ENCODE peak calls at places on chromosomes 11 and 22, in six cellular contexts. C is colonic mucosa; S is naive thymus-derived CD4-positive, alpha-beta T cell; R is heart left ventricle; K is left ventricle myocardium inferior; U is tibial nerve. A is an unnamed sample.

GRCh38 chr11:68977781-68978625 is 2.8 kb downstream of the MRGPRD start:
- DNase-seq in R (no peak), U (no peak), S (no peak), C (no peak), K (no peak), A (no peak)

GRCh38 chr11:62552931-62553838 is 6.6 kb upstream of the AHNAK start:
- DNase-seq in U (peak), S (peak), C (peak), K (peak), R (peak), A (peak)

GRCh38 chr11:35179466-35180135 is 40.6 kb downstream of the CD44 start:
- DNase-seq in S (no peak), C (no peak), U (no peak), R (no peak), K (no peak), A (no peak)

GRCh38 chr11:1458340-1459218 is 28.0 kb downstream of the MOB2 start:
- DNase-seq in R (peak), K (peak), C (peak), S (no peak), U (peak), A (no peak)

GRCh38 chr22:20002661-20003060 is 14.0 kb downstream of the ARVCF start:
- DNase-seq in U (no peak), K (no peak), R (no peak), S (no peak), C (no peak), A (no peak)

GRCh38 chr22:49570032-49570848 is 257.4 kb downstream of the BRD1 start:
- DNase-seq in K (no peak), U (no peak), R (no peak), S (no peak), C (no peak), A (no peak)

GRCh38 chr22:19121631-19122142 is 525 bp downstream of the DGCR2 start:
- DNase-seq in C (peak), U (peak), S (peak), K (peak), R (peak), A (no peak)

GRCh38 chr22:23754980-23755636 is 883 bp upstream of the VPREB3 start:
- DNase-seq in S (no peak), U (no peak), C (no peak), R (no peak), K (no peak), A (no peak)

GRCh38 chr11:118263694-118264567 is at the start of gene MPZL2:
- DNase-seq in S (peak), U (peak), R (peak), K (peak), C (peak), A (peak)

GRCh38 chr11:1087279-1087960 is 12.7 kb downstream of the MUC2 start:
- DNase-seq in K (peak), R (peak), S (peak), C (no peak), U (no peak), A (no peak)

GRCh38 chr11:47268448-47269001 is 1.4 kb upstream of the MADD start:
- DNase-seq in C (no peak), K (no peak), R (no peak), S (no peak), U (no peak), A (no peak)

GRCh38 chr11:123532131-123532530 is 102.1 kb downstream of the GRAMD1B start:
- DNase-seq in R (no peak), S (no peak), C (no peak), K (no peak), U (no peak), A (no peak)

GRCh38 chr11:5234390-5234834 is at the start of gene HBD:
- DNase-seq in R (no peak), C (no peak), S (no peak), K (no peak), U (no peak), A (no peak)

GRCh38 chr11:1568451-1568911 is 3.6 kb downstream of the DUSP8 start:
- DNase-seq in K (no peak), R (no peak), U (no peak), S (no peak), C (peak), A (no peak)

GRCh38 chr11:5736396-5736795 is at the start of gene OR56B1:
- DNase-seq in S (no peak), C (no peak), R (no peak), U (no peak), K (no peak), A (no peak)

GRCh38 chr11:2434506-2435255 is 9.6 kb downstream of the TRPM5 start:
- DNase-seq in S (no peak), K (no peak), U (no peak), C (no peak), R (no peak), A (no peak)

GRCh38 chr11:34111722-34112270 is 6.4 kb downstream of the NAT10 start:
- DNase-seq in S (no peak), U (no peak), K (no peak), C (no peak), R (no peak), A (no peak)

GRCh38 chr22:44452531-44453420 is 45.3 kb downstream of the RTL6 start:
- DNase-seq in U (no peak), K (no peak), S (no peak), R (no peak), C (peak), A (no peak)

GRCh38 chr11:55106391-55106790 is 155.6 kb upstream of the TRIM48 start:
- DNase-seq in U (no peak), S (no peak), R (no peak), C (no peak), K (no peak), A (no peak)

GRCh38 chr11:133078591-133079179 is 453.6 kb downstream of the OPCML start:
- DNase-seq in R (no peak), U (peak), C (no peak), K (no peak), S (no peak), A (no peak)

GRCh38 chr11:64592656-64593055 is 1.6 kb downstream of the SLC22A12 start:
- DNase-seq in U (no peak), C (no peak), R (no peak), S (no peak), K (no peak), A (no peak)

GRCh38 chr11:128766687-128767086 is 72.8 kb downstream of the FLI1 start:
- DNase-seq in R (no peak), S (no peak), K (peak), C (no peak), U (no peak), A (no peak)

GRCh38 chr22:32700186-32700882 is 101.2 kb upstream of the TIMP3 start:
- DNase-seq in R (peak), S (no peak), K (no peak), U (no peak), C (no peak), A (no peak)

GRCh38 chr11:112453601-112454577 is 193.2 kb upstream of the PLET1 start:
- DNase-seq in U (no peak), C (peak), S (no peak), K (no peak), R (peak), A (no peak)

GRCh38 chr11:88406871-88407270 is 69.3 kb upstream of the CTSC start:
- DNase-seq in K (no peak), R (no peak), C (no peak), U (no peak), S (no peak), A (no peak)

GRCh38 chr11:73623651-73624050 is 22.7 kb upstream of the PLEKHB1 start:
- DNase-seq in C (no peak), S (no peak), R (no peak), K (no peak), U (no peak), A (no peak)

GRCh38 chr22:50371101-50371648 is 28.0 kb downstream of the PPP6R2 start:
- DNase-seq in S (no peak), U (no peak), R (no peak), C (no peak), K (no peak), A (no peak)

GRCh38 chr11:3983101-3983500 is 111.5 kb upstream of the RRM1 start:
- DNase-seq in C (no peak), S (no peak), R (no peak), U (no peak), K (no peak), A (no peak)

GRCh38 chr11:94185387-94186084 is 56.9 kb downstream of the PANX1 start:
- DNase-seq in R (no peak), S (no peak), K (no peak), C (no peak), U (no peak), A (no peak)

GRCh38 chr11:116948375-116948774 is 111.0 kb upstream of the APOA1 start:
- DNase-seq in S (no peak), R (no peak), K (no peak), C (no peak), U (no peak), A (no peak)

GRCh38 chr11:19658344-19658743 is 54.3 kb upstream of the NAV2 start:
- DNase-seq in U (no peak), S (no peak), R (no peak), C (no peak), K (no peak), A (no peak)

GRCh38 chr22:38788417-38788816 is 5.5 kb downstream of the DNAL4 start:
- DNase-seq in K (peak), C (peak), S (no peak), U (peak), R (peak), A (peak)

GRCh38 chr11:95121687-95122086 is 32.0 kb downstream of the ENDOD1 start:
- DNase-seq in R (no peak), U (no peak), K (no peak), S (no peak), C (no peak), A (no peak)

GRCh38 chr11:23585700-23586099 is 725.4 kb upstream of the CCDC179 start:
- DNase-seq in C (no peak), R (no peak), K (no peak), S (no peak), U (no peak), A (no peak)

GRCh38 chr11:77784572-77784971 is 36.0 kb downstream of the RSF1 start:
- DNase-seq in C (no peak), R (no peak), U (no peak), S (no peak), K (no peak), A (no peak)

GRCh38 chr11:77779935-77780334 is 40.6 kb downstream of the RSF1 start:
- DNase-seq in S (no peak), R (no peak), K (no peak), C (no peak), U (no peak), A (no peak)

GRCh38 chr11:77778118-77778517 is 42.4 kb downstream of the RSF1 start:
- DNase-seq in C (no peak), K (no peak), U (no peak), S (no peak), R (no peak), A (no peak)

GRCh38 chr11:77778549-77778948 is 42.0 kb downstream of the RSF1 start:
- DNase-seq in R (no peak), C (no peak), U (no peak), K (no peak), S (no peak), A (no peak)

GRCh38 chr11:77783023-77783422 is 37.5 kb downstream of the RSF1 start:
- DNase-seq in U (no peak), S (no peak), R (no peak), K (no peak), C (no peak), A (no peak)
- H3K27ac ChIP-seq in U (no peak), S (no peak), R (no peak), K (no peak), C (no peak), A (no peak)

DNA sequence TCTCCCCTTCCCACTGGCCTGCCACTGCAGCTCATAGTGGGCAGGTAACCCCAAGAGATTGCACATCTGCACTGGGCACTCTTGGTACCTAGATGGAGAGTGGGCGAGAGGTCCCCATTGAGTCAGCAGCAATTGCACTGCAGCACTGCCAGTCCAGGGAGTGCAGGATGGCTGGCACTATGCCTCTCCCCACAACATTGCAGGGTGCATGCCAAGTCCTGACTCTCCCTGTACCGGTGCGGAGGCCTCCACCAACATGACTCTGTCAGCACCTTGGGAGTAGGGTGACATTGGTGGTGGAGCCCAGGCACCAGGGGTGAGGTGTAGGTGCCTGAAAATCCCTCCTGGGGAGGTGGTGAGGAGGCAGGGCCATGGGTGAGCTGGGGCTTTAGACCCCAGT is 82.2 kb downstream of the TRAF6 start:
- DNase-seq in U (no peak), C (no peak), K (no peak), S (no peak), R (no peak), A (no peak)
- H3K27ac ChIP-seq in U (no peak), C (no peak), K (no peak), S (no peak), R (no peak), A (no peak)

DNA sequence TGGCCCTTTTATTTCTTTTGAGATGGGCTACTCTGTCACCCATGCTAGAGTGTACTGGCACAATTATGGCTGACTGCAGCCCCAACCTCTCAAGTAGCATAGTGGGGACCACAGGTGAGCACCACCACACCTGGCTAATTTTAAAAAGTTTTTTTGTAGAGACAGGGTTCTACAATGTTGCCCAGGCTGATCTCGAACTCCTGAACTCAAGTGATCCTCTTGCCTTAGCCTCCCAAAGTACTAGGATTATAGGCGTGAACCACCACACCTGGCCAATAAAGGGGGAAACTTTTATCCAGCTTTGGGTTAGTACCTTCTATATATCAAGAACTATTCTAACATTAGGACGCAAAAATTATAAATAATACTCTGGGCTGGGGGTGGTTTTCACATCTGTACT is 52.1 kb downstream of the MAPK1 start:
- DNase-seq in S (no peak), U (no peak), K (no peak), R (no peak), C (no peak), A (no peak)
- H3K27ac ChIP-seq in S (no peak), U (no peak), K (peak), R (no peak), C (no peak), A (no peak)

GRCh38 chr22:17717708-17718107 is 56.6 kb downstream of the BID start:
- DNase-seq in S (no peak), C (no peak), U (no peak), R (no peak), K (no peak), A (no peak)
- H3K27ac ChIP-seq in S (no peak), C (no peak), U (no peak), R (no peak), K (no peak), A (no peak)

GRCh38 chr11:45180888-45181594 is 34.6 kb downstream of the PRDM11 start:
- DNase-seq in U (peak), R (peak), C (peak), S (no peak), K (peak), A (no peak)

GRCh38 chr11:45178223-45178622 is 31.8 kb downstream of the PRDM11 start:
- DNase-seq in K (no peak), C (no peak), R (no peak), U (no peak), S (no peak), A (no peak)

GRCh38 chr11:45180158-45180887 is 33.9 kb downstream of the PRDM11 start:
- DNase-seq in S (no peak), C (peak), K (peak), U (no peak), R (peak), A (no peak)

GRCh38 chr11:45178890-45179663 is 32.6 kb downstream of the PRDM11 start:
- DNase-seq in S (no peak), U (no peak), R (no peak), K (no peak), C (no peak), A (peak)

GRCh38 chr11:45179686-45180085 is 33.2 kb downstream of the PRDM11 start:
- DNase-seq in S (no peak), K (no peak), U (no peak), R (no peak), C (no peak), A (no peak)
- H3K27ac ChIP-seq in S (no peak), K (peak), U (peak), R (peak), C (no peak), A (peak)

DNA sequence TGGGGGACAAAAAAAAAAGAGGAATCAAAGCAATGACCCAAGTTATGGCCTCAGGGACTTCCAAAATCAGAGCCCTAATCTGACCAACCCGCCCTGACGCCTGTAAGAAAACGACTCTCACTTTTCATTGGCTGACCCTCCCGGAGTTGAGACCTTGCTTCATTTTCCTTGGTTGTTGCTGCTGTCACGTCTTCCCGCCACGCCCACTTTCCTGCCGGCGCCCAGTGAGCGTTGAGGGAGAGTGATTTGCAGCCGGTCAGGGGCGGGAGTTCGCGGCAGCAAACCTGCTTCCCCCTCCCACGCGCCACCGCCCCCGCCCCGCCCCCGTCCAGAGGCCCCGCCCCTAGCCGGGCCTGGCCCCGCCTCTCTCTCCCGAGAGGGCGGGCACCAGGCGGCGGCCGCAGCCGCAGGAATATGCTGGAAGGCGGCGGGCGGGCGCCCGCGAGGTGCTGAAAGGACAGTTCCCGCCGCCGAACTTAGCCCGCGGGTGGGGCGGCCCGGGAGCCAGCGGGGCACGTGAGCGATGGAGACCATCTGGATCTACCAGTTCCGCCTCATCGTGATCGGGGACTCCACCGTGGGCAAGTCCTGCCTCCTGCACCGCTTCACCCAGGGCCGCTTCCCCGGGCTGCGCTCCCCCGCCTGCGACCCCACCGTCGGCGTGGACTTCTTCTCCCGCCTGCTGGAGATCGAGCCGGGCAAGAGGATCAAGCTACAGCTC is at the start of gene RAB39A:
- DNase-seq in C (peak), U (peak), R (peak), K (peak), S (peak), A (peak)
- H3K27ac ChIP-seq in C (no peak), U (no peak), R (no peak), K (peak), S (no peak), A (no peak)

GRCh38 chr11:58900479-58901420 is 38.5 kb upstream of the GLYATL1 start:
- DNase-seq in S (no peak), C (peak), K (peak), U (peak), R (peak), A (peak)

GRCh38 chr11:58905716-58906547 is 33.4 kb upstream of the GLYATL1 start:
- DNase-seq in R (peak), C (peak), K (peak), U (peak), S (no peak), A (peak)

GRCh38 chr11:58898106-58898505 is 41.2 kb upstream of the GLYATL1 start:
- DNase-seq in U (no peak), S (no peak), K (no peak), R (no peak), C (no peak), A (no peak)

GRCh38 chr11:58905141-58905715 is 34.1 kb upstream of the GLYATL1 start:
- DNase-seq in K (peak), C (peak), U (no peak), S (no peak), R (peak), A (no peak)

GRCh38 chr11:58902881-58903280 is 36.4 kb upstream of the GLYATL1 start:
- DNase-seq in C (no peak), S (no peak), R (no peak), U (no peak), K (no peak), A (no peak)
- H3K27ac ChIP-seq in C (no peak), S (no peak), R (no peak), U (no peak), K (no peak), A (no peak)

GRCh38 chr11:75152090-75152489 is 1.2 kb downstream of the SLCO2B1 start:
- DNase-seq in C (peak), S (no peak), U (no peak), R (no peak), K (no peak), A (no peak)
- H3K27ac ChIP-seq in C (peak), S (no peak), U (peak), R (peak), K (peak), A (no peak)

DNA sequence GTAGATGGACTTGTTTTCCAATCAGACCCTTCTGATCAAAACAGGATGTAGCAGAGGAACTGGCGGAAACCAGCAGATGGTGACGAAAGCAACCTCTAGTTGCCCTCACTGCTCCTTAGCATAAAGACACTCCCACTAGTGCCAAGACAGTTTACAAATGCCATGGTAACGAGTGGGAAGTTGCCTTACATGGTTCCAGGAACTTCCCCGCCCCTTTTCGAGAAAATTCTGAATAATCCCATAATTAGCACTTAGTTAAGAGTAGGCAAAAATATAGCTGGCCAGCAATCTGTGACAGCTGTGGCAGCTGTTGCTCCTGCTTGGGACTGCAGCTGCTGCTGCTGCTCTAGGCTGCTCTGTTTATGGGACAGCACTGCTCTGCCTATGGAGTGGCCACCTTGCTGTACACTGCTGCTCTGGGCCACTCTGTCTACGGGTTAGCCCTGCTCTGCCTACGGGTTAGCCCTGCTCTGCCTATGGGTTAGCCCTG is 33.4 kb upstream of the SORL1 start:
- DNase-seq in C (peak), S (peak), R (peak), K (no peak), U (peak), A (no peak)
- H3K27ac ChIP-seq in C (peak), S (peak), R (no peak), K (no peak), U (no peak), A (no peak)

A was measured in epithelial cell of prostate.